ENCODE peak calls at places on chromosomes 2 and 18, in five cellular contexts. One of them, this sample, is unnamed.

GRCh38 chr2:21819475-21819874 is 695.7 kb downstream of the TDRD15 start:
- DNase-seq in hepatic stellate cell: peak
- DNase-seq in chondrocyte: no peak
- DNase-seq in B cell: no peak
- DNase-seq in sigmoid colon: no peak
- DNase-seq in this sample: no peak

GRCh38 chr18:13726972-13727331 is 479 bp downstream of the RNMT start:
- DNase-seq in hepatic stellate cell: peak
- DNase-seq in chondrocyte: peak
- DNase-seq in B cell: no peak
- DNase-seq in sigmoid colon: peak
- DNase-seq in this sample: no peak

GRCh38 chr2:30305235-30305634 is 73.9 kb downstream of the LBH start:
- DNase-seq in chondrocyte: no peak
- DNase-seq in hepatic stellate cell: peak
- DNase-seq in sigmoid colon: no peak
- DNase-seq in B cell: no peak
- DNase-seq in this sample: no peak

GRCh38 chr2:207159002-207159401 is 6.7 kb downstream of the KLF7 start:
- DNase-seq in sigmoid colon: no peak
- DNase-seq in B cell: no peak
- DNase-seq in chondrocyte: no peak
- DNase-seq in hepatic stellate cell: no peak
- DNase-seq in this sample: no peak

GRCh38 chr2:85651097-85651496 is 16.9 kb downstream of the SFTPB start:
- DNase-seq in sigmoid colon: no peak
- DNase-seq in hepatic stellate cell: no peak
- DNase-seq in B cell: no peak
- DNase-seq in chondrocyte: no peak
- DNase-seq in this sample: no peak

GRCh38 chr2:239467956-239468490 is 67.2 kb upstream of the HDAC4 start:
- DNase-seq in sigmoid colon: peak
- DNase-seq in chondrocyte: no peak
- DNase-seq in hepatic stellate cell: no peak
- DNase-seq in B cell: no peak
- DNase-seq in this sample: no peak

GRCh38 chr2:230865766-230866703 is 1.3 kb downstream of the ITM2C start:
- DNase-seq in hepatic stellate cell: peak
- DNase-seq in B cell: peak
- DNase-seq in chondrocyte: no peak
- DNase-seq in sigmoid colon: no peak
- DNase-seq in this sample: no peak

GRCh38 chr2:109016376-109016775 is 27.4 kb upstream of the EDAR start:
- DNase-seq in chondrocyte: no peak
- DNase-seq in sigmoid colon: no peak
- DNase-seq in hepatic stellate cell: no peak
- DNase-seq in B cell: no peak
- DNase-seq in this sample: no peak

GRCh38 chr2:149984311-149984710 is 396.7 kb upstream of the MMADHC start:
- DNase-seq in chondrocyte: no peak
- DNase-seq in B cell: no peak
- DNase-seq in hepatic stellate cell: no peak
- DNase-seq in sigmoid colon: no peak
- DNase-seq in this sample: no peak

GRCh38 chr18:63161728-63162195 is 157.8 kb downstream of the BCL2 start:
- DNase-seq in B cell: peak
- DNase-seq in hepatic stellate cell: peak
- DNase-seq in sigmoid colon: peak
- DNase-seq in chondrocyte: no peak
- DNase-seq in this sample: peak

GRCh38 chr18:10213526-10213925 is 240.9 kb upstream of the APCDD1 start:
- DNase-seq in hepatic stellate cell: no peak
- DNase-seq in chondrocyte: no peak
- DNase-seq in B cell: peak
- DNase-seq in sigmoid colon: no peak
- DNase-seq in this sample: no peak

GRCh38 chr2:183001948-183002347 is 36.3 kb downstream of the NCKAP1 start:
- DNase-seq in chondrocyte: no peak
- DNase-seq in B cell: no peak
- DNase-seq in sigmoid colon: no peak
- DNase-seq in hepatic stellate cell: no peak
- DNase-seq in this sample: no peak

GRCh38 chr2:166351319-166351718 is 24.4 kb downstream of the SCN9A start:
- DNase-seq in hepatic stellate cell: no peak
- DNase-seq in B cell: no peak
- DNase-seq in chondrocyte: no peak
- DNase-seq in sigmoid colon: no peak
- DNase-seq in this sample: no peak

GRCh38 chr18:46555213-46555612 is 101.8 kb downstream of the LOXHD1 start:
- DNase-seq in chondrocyte: no peak
- DNase-seq in sigmoid colon: no peak
- DNase-seq in B cell: no peak
- DNase-seq in hepatic stellate cell: no peak
- DNase-seq in this sample: no peak

This sample was measured in T-helper 2 cell.